ENCODE peak calls at places on chromosomes 2 and 18, in eight cellular contexts. L is activated naive CD8-positive, alpha-beta T cell treated with anti-CD3 and anti-CD28 coated beads, Interleukin-2, amount 50 U/mL, for 24 hours; Z is NCI-H1436 treated with DMSO at 0.1 percent for 48 hours; F is NCI-H774; H is HL-60; D is T-helper 2 cell treated with Interferon-gamma antibody and Interleukin-4, amounts not matched to agents 5 μg/mL and 100 μg/mL, for 36 hours; U is AG10803; M is B cell. E is an unnamed sample.

GRCh38 chr18:70333316-70333715 is 44.5 kb downstream of the SOCS6 start:
- DNase-seq in L (no peak), Z (no peak), F (no peak), H (no peak), D (no peak), U (peak), M (no peak), E (no peak)

GRCh38 chr2:85862426-85862825 is 26.4 kb downstream of the ST3GAL5 start:
- DNase-seq in L (peak), Z (no peak), F (no peak), H (no peak), D (no peak), U (no peak), M (no peak), E (no peak)

GRCh38 chr2:3598912-3599854 is 4.3 kb downstream of the COLEC11 start:
- DNase-seq in L (no peak), Z (no peak), F (no peak), H (peak), D (no peak), U (no peak), M (no peak), E (no peak)

GRCh38 chr2:159497256-159497655 is 119.1 kb downstream of the BAZ2B start:
- DNase-seq in L (no peak), Z (no peak), F (no peak), H (peak), D (no peak), U (peak), M (peak), E (peak)

GRCh38 chr18:77478619-77479018 is 229.0 kb downstream of the GALR1 start:
- DNase-seq in L (no peak), Z (no peak), F (peak), H (peak), D (no peak), U (no peak), M (no peak), E (no peak)

GRCh38 chr2:174004900-174005605 is 39.9 kb upstream of the SP3 start:
- DNase-seq in L (no peak), Z (no peak), F (no peak), H (no peak), D (peak), U (peak), M (no peak), E (no peak)

GRCh38 chr18:10860937-10861336 is 288.4 kb downstream of the PIEZO2 start:
- DNase-seq in L (no peak), Z (no peak), F (no peak), H (no peak), D (no peak), U (no peak), M (no peak), E (no peak)

GRCh38 chr18:26089247-26090129 is 925 bp downstream of the SS18 start:
- DNase-seq in L (no peak), Z (no peak), F (no peak), H (peak), D (no peak), U (peak), M (no peak), E (no peak)

GRCh38 chr2:43005211-43005974 is 213.0 kb upstream of the HAAO start:
- DNase-seq in L (no peak), Z (no peak), F (no peak), H (no peak), D (no peak), U (no peak), M (no peak), E (peak)

GRCh38 chr2:202237787-202238233 is 587 bp downstream of the SUMO1 start:
- DNase-seq in L (peak), Z (no peak), F (no peak), H (no peak), D (peak), U (peak), M (peak), E (peak)

GRCh38 chr2:83291083-83291482 is 1168.0 kb downstream of the SUCLG1 start:
- DNase-seq in L (no peak), Z (no peak), F (no peak), H (no peak), D (no peak), U (no peak), M (no peak), E (no peak)

GRCh38 chr2:231489990-231490389 is 25.7 kb upstream of the NCL start:
- DNase-seq in L (peak), Z (no peak), F (no peak), H (no peak), D (no peak), U (no peak), M (no peak), E (no peak)

GRCh38 chr2:161919873-161920272 is 154.1 kb downstream of the DPP4 start:
- DNase-seq in L (no peak), Z (no peak), F (no peak), H (no peak), D (no peak), U (no peak), M (no peak), E (no peak)

GRCh38 chr18:50853863-50854271 is 25.1 kb upstream of the ME2 start:
- DNase-seq in L (no peak), Z (no peak), F (no peak), H (peak), D (no peak), U (peak), M (no peak), E (no peak)

GRCh38 chr2:192604295-192604694 is 409.6 kb upstream of the TMEFF2 start:
- DNase-seq in L (no peak), Z (no peak), F (no peak), H (no peak), D (no peak), U (no peak), M (no peak), E (no peak)

GRCh38 chr2:95362486-95362885 is 40.0 kb upstream of the FAHD2A start:
- DNase-seq in L (no peak), Z (no peak), F (no peak), H (no peak), D (no peak), U (no peak), M (no peak), E (no peak)

GRCh38 chr2:44016282-44016681 is 20.5 kb upstream of the LRPPRC start:
- DNase-seq in L (peak), Z (no peak), F (no peak), H (peak), D (peak), U (peak), M (no peak), E (no peak)

GRCh38 chr18:44725300-44726096 is 44.8 kb downstream of the SETBP1 start:
- DNase-seq in L (peak), Z (no peak), F (no peak), H (peak), D (peak), U (peak), M (peak), E (no peak)

GRCh38 chr2:119263656-119264055 is 40.0 kb downstream of the STEAP3 start:
- DNase-seq in L (no peak), Z (no peak), F (no peak), H (peak), D (no peak), U (no peak), M (no peak), E (no peak)

GRCh38 chr18:13377496-13377895 is 158.9 kb downstream of the LDLRAD4 start:
- DNase-seq in L (peak), Z (no peak), F (no peak), H (no peak), D (peak), U (no peak), M (no peak), E (no peak)

GRCh38 chr2:105809099-105809473 is 64.4 kb downstream of the NCK2 start:
- DNase-seq in L (no peak), Z (no peak), F (no peak), H (no peak), D (peak), U (no peak), M (no peak), E (no peak)

GRCh38 chr2:203951366-203951902 is 14.9 kb downstream of the ICOS start:
- DNase-seq in L (no peak), Z (no peak), F (no peak), H (no peak), D (peak), U (no peak), M (no peak), E (no peak)

GRCh38 chr2:101387151-101387807 is at the start of gene CREG2:
- DNase-seq in L (peak), Z (no peak), F (no peak), H (peak), D (peak), U (peak), M (peak), E (peak)

GRCh38 chr18:63186934-63187574 is 132.5 kb downstream of the BCL2 start:
- DNase-seq in L (no peak), Z (no peak), F (no peak), H (no peak), D (no peak), U (no peak), M (no peak), E (no peak)

GRCh38 chr18:77084757-77085035 is 47.9 kb downstream of the MBP start:
- DNase-seq in L (no peak), Z (no peak), F (no peak), H (no peak), D (no peak), U (no peak), M (no peak), E (no peak)

GRCh38 chr18:59357928-59358327 is 1.1 kb downstream of the LMAN1 start:
- DNase-seq in L (no peak), Z (no peak), F (no peak), H (no peak), D (peak), U (peak), M (no peak), E (no peak)

GRCh38 chr2:85767803-85768665 is 14.2 kb downstream of the ATOH8 start:
- DNase-seq in L (no peak), Z (no peak), F (no peak), H (no peak), D (no peak), U (no peak), M (no peak), E (no peak)

GRCh38 chr2:181916726-181917377 is 25.3 kb downstream of the ITPRID2 start:
- DNase-seq in L (no peak), Z (no peak), F (no peak), H (no peak), D (no peak), U (peak), M (no peak), E (no peak)

GRCh38 chr2:26880910-26881435 is 33.0 kb downstream of the DPYSL5 start:
- DNase-seq in L (no peak), Z (no peak), F (no peak), H (no peak), D (no peak), U (no peak), M (no peak), E (no peak)

GRCh38 chr2:14565666-14566065 is 66.9 kb upstream of the LRATD1 start:
- DNase-seq in L (no peak), Z (no peak), F (no peak), H (no peak), D (no peak), U (no peak), M (no peak), E (no peak)

GRCh38 chr18:59784694-59785093 is 87.5 kb upstream of the CCBE1 start:
- DNase-seq in L (no peak), Z (no peak), F (no peak), H (no peak), D (no peak), U (no peak), M (no peak), E (no peak)

GRCh38 chr2:181300600-181301291 is 156.4 kb upstream of the ITGA4 start:
- DNase-seq in L (peak), Z (no peak), F (no peak), H (peak), D (peak), U (no peak), M (no peak), E (no peak)

GRCh38 chr2:190213441-190214335 is 105.9 kb downstream of the HIBCH start:
- DNase-seq in L (no peak), Z (no peak), F (no peak), H (no peak), D (no peak), U (no peak), M (no peak), E (no peak)

GRCh38 chr2:85786865-85787264 is 33.1 kb downstream of the ATOH8 start:
- DNase-seq in L (no peak), Z (no peak), F (no peak), H (no peak), D (no peak), U (no peak), M (no peak), E (no peak)

GRCh38 chr2:160194946-160195345 is 5.1 kb downstream of the ITGB6 start:
- DNase-seq in L (no peak), Z (no peak), F (no peak), H (no peak), D (no peak), U (no peak), M (no peak), E (no peak)

E was measured in HuH-7.5.